ENCODE peak calls at places on chromosomes 6 and 20, in four cellular contexts. A, C, Y and O are unnamed samples.

GRCh38 chr20:51979226-51979625 is 176.9 kb upstream of the SALL4 start:
- DNase-seq in A (no peak), C (no peak), Y (no peak), O (no peak)

GRCh38 chr6:91713911-91714310 is 1127.0 kb upstream of the MAP3K7 start:
- DNase-seq in C (no peak), A (no peak), Y (no peak), O (no peak)

GRCh38 chr6:2378891-2379652 is 133.7 kb upstream of the GMDS start:
- DNase-seq in C (no peak), Y (no peak), A (no peak), O (no peak)

GRCh38 chr6:142885182-142885867 is 59.7 kb downstream of the HIVEP2 start:
- DNase-seq in A (peak; percentile 54), C (peak; percentile 67), Y (peak; percentile 48), O (no peak)

GRCh38 chr6:169950558-169950957 is 199.1 kb downstream of the ERMARD start:
- DNase-seq in A (peak; percentile 23), C (no peak), Y (no peak), O (no peak)

GRCh38 chr20:47999166-47999565 is 213.9 kb upstream of the SULF2 start:
- DNase-seq in A (no peak), Y (no peak), C (no peak), O (no peak)

GRCh38 chr6:107202876-107203468 is 87.7 kb upstream of the BEND3 start:
- DNase-seq in A (no peak), C (no peak), Y (no peak), O (no peak)

GRCh38 chr6:3808759-3809514 is 40.2 kb upstream of the FAM50B start:
- DNase-seq in C (peak; percentile 43), A (no peak), Y (peak; percentile 47), O (no peak)

GRCh38 chr20:10673176-10673830 is 496 bp downstream of the JAG1 start:
- DNase-seq in A (peak; percentile 71), C (peak; percentile 40), Y (peak; percentile 40), O (peak; percentile 81)

GRCh38 chr6:45679163-45679562 is 301.4 kb upstream of the SUPT3H start:
- DNase-seq in C (no peak), Y (no peak), A (no peak), O (no peak)
- H3K4me1 ChIP-seq in C (peaks cover 1% of the 10 kb centered on the region), Y (no peaks in the 10 kb centered on the region), A (peaks cover 12% of the 10 kb centered on the region), O (no peaks in the 10 kb centered on the region)

DNA sequence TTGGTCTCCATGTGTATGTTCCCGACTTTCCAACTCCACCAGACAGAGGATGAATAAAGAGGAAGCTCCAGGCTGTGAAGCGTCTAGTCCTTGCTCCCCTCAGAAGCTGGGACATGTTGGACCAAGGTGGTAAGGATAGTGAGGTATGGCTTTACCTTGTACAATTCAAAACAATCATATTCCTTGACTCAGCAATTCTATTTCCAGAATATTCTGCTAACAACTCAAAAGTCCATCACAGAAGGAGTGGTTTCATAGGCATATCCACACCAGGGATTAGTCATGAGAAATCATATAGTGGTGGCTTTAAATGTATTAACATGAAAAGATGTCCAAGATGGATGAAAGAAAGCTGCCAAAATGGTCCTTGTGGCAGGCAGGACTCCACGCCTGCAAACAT is 19.8 kb downstream of the FKBP1A start:
- DNase-seq in C (no peak), A (no peak), Y (no peak), O (no peak)
- H3K4me1 ChIP-seq in C (peaks cover 4% of the 10 kb centered on the region), A (peaks cover 7% of the 10 kb centered on the region), Y (peaks cover 5% of the 10 kb centered on the region), O (peaks cover 9% of the 10 kb centered on the region)

GRCh38 chr6:15429146-15430110 is 183.6 kb downstream of the JARID2 start:
- DNase-seq in C (no peak), Y (no peak), A (peak; percentile 81), O (no peak)

GRCh38 chr6:15426395-15426794 is 180.5 kb downstream of the JARID2 start:
- DNase-seq in A (no peak), C (no peak), Y (no peak), O (no peak)

GRCh38 chr6:15425947-15426346 is 180.1 kb downstream of the JARID2 start:
- DNase-seq in C (no peak), A (no peak), Y (no peak), O (no peak)

GRCh38 chr6:15426926-15427325 is 181.1 kb downstream of the JARID2 start:
- DNase-seq in Y (no peak), A (no peak), C (no peak), O (no peak)

DNA sequence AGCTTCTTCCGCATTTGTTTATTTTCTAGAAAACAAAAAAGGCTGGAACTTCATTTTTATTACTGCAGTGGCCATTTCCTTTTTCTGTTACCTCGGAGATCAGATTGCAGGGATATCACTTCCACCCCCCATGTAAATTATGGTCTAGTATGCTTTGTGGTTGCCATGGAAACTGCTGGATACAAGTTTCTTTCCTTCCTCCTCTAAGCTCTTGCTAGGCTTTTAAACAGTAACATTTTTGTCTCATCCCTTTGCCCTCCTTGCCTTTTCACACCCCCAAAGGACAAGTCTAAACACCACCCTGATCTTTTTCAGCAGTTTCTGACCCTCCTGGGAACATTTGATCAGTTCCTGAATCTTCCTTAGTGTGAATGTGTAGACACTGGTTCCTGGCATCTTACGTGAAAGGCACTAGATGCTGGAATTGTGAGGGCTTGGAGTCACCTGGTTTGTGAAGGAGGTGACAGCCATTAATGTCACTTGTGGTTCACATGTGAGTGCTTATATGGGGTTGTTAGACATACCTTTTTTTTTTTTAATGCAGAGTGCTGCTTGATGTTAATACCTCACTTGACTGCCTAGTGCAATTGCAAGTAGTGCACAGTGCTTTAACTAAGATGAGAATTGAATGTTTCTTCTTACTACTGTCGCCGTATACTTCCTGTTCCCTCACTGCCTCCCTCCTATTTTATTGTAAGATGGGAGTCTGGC is 181.6 kb downstream of the JARID2 start:
- DNase-seq in Y (no peak), C (no peak), A (no peak), O (no peak)
- H3K4me1 ChIP-seq in Y (no peaks in the 10 kb centered on the region), C (peaks cover 13% of the 10 kb centered on the region), A (peaks cover 58% of the 10 kb centered on the region), O (no peaks in the 10 kb centered on the region)

DNA sequence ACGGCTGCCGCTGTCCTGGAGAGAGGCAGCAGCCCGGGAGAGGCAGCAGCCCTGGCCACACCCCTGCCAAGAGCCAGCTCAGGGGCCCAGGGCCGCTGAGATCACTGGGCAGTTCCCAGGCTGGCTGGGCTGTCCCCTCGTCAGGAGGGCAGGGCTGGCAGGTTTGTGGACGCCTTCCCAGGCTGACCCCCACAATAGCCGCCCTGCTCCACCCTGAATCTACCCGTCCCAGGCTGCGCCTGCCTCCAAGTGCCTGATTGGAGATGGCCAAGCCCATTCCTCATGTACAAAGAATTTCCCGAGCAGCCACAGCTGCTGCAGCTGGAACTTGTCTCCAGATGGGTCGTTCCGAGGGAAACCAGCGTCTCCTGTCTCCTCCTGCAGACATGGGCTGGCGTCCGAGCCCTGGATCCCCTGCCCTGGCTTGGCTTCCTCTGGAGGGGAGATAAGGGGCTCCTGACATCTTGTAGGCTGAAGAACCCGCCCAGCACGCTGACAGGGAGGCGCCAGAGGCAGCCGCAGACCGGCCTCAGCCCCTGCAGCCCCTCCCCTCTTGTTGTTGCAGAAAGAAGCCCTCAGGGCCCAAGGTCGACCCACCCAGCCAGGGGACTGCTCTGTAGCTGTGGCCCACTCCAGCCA is 9.4 kb upstream of the GATA5 start:
- DNase-seq in A (no peak), C (no peak), Y (peak; percentile 51), O (no peak)
- H3K4me1 ChIP-seq in A (peaks cover 7% of the 10 kb centered on the region), C (peaks cover 15% of the 10 kb centered on the region), Y (no peaks in the 10 kb centered on the region), O (peaks cover 8% of the 10 kb centered on the region)